ENCODE peak calls at places on chromosomes 2 and 18, in five cellular contexts. B is ovary, L is transverse colon, K is esophagus squamous epithelium, W is adrenal gland. H is an unnamed sample.

GRCh38 chr18:58996131-58996632 is 131.5 kb downstream of the ZNF532 start:
- DNase-seq in B (no peak), L (no peak), K (no peak), W (no peak), H (no peak)

GRCh38 chr2:171436307-171436706 is 2.3 kb downstream of the DCAF17 start:
- DNase-seq in B (no peak), L (no peak), K (no peak), W (no peak), H (no peak)

GRCh38 chr2:18378020-18378653 is 182.3 kb downstream of the RDH14 start:
- DNase-seq in B (no peak), L (no peak), K (no peak), W (peak; percentile 20), H (no peak)

GRCh38 chr2:64090264-64090663 is 54.0 kb downstream of the PELI1 start:
- DNase-seq in B (no peak), L (no peak), K (no peak), W (no peak), H (no peak)

GRCh38 chr2:150486539-150487484 is 655 bp downstream of the RND3 start:
- DNase-seq in B (peak; percentile 17), L (peak; percentile 54), K (no peak), W (peak; percentile 52), H (no peak)

GRCh38 chr2:3535794-3536681 is 16.7 kb upstream of the ADI1 start:
- DNase-seq in B (peak; percentile 76), L (peak; percentile 33), K (peak; percentile 15), W (peak; percentile 88), H (no peak)

GRCh38 chr2:20516646-20517341 is 69.9 kb downstream of the RHOB start:
- DNase-seq in B (peak; percentile 43), L (no peak), K (no peak), W (no peak), H (no peak)

GRCh38 chr2:207160115-207160514 is 5.6 kb downstream of the KLF7 start:
- DNase-seq in B (no peak), L (no peak), K (no peak), W (no peak), H (no peak)

GRCh38 chr18:23824235-23824634 is 135.0 kb downstream of the LAMA3 start:
- DNase-seq in B (no peak), L (no peak), K (no peak), W (no peak), H (no peak)

GRCh38 chr2:8685697-8686358 is 4.0 kb downstream of the ID2 start:
- DNase-seq in B (peak; percentile 64), L (peak; percentile 81), K (no peak), W (peak; percentile 63), H (peak; percentile 74)

GRCh38 chr18:37499008-37499407 is 66.6 kb downstream of the CELF4 start:
- DNase-seq in B (no peak), L (no peak), K (no peak), W (no peak), H (no peak)

GRCh38 chr2:309148-309969 is 21.5 kb upstream of the ALKAL2 start:
- DNase-seq in B (no peak), L (no peak), K (no peak), W (no peak), H (no peak)

GRCh38 chr18:56576826-56577573 is 61.4 kb downstream of the TXNL1 start:
- DNase-seq in B (no peak), L (no peak), K (no peak), W (no peak), H (no peak)

GRCh38 chr2:37645363-37645762 is 26.1 kb downstream of the CDC42EP3 start:
- DNase-seq in B (no peak), L (no peak), K (no peak), W (no peak), H (no peak)

GRCh38 chr2:211724933-211725332 is 813.7 kb downstream of the ERBB4 start:
- DNase-seq in B (no peak), L (no peak), K (no peak), W (no peak), H (no peak)

GRCh38 chr2:5981241-5982055 is 289.3 kb downstream of the SOX11 start:
- DNase-seq in B (no peak), L (no peak), K (no peak), W (no peak), H (no peak)

GRCh38 chr2:19881221-19881620 is 20.6 kb downstream of the TTC32 start:
- DNase-seq in B (no peak), L (no peak), K (no peak), W (no peak), H (no peak)

GRCh38 chr2:38554973-38555595 is 47.6 kb downstream of the HNRNPLL start:
- DNase-seq in B (no peak), L (no peak), K (no peak), W (no peak), H (no peak)

GRCh38 chr18:22703883-22704626 is 229.1 kb upstream of the RBBP8 start:
- DNase-seq in B (no peak), L (no peak), K (no peak), W (no peak), H (no peak)

GRCh38 chr2:233084488-233084887 is 24.3 kb downstream of the INPP5D start:
- DNase-seq in B (no peak), L (peak; percentile 67), K (no peak), W (peak; percentile 51), H (peak; percentile 49)

GRCh38 chr2:211351998-211352397 is 795.6 kb downstream of the CPS1 start:
- DNase-seq in B (no peak), L (no peak), K (no peak), W (no peak), H (no peak)

GRCh38 chr2:151776367-151776766 is 42.1 kb upstream of the NEB start:
- DNase-seq in B (no peak), L (no peak), K (no peak), W (no peak), H (no peak)

GRCh38 chr2:216519154-216519762 is 20.6 kb downstream of the RPL37A start:
- DNase-seq in B (peak; percentile 69), L (peak; percentile 72), K (no peak), W (peak; percentile 77), H (peak; percentile 70)

GRCh38 chr2:127086800-127087737 is 19.9 kb downstream of the BIN1 start:
- DNase-seq in B (peak; percentile 95), L (peak; percentile 75), K (no peak), W (peak; percentile 61), H (peak; percentile 35)

GRCh38 chr2:205370726-205371125 is 311.6 kb upstream of the NRP2 start:
- DNase-seq in B (no peak), L (no peak), K (no peak), W (no peak), H (no peak)

GRCh38 chr2:172765664-172766063 is 30.0 kb downstream of the RAPGEF4 start:
- DNase-seq in B (no peak), L (no peak), K (no peak), W (no peak), H (no peak)

GRCh38 chr18:35605686-35606417 is 24.3 kb downstream of the GALNT1 start:
- DNase-seq in B (no peak), L (no peak), K (no peak), W (no peak), H (no peak)
- TF ChIP-seq POLR2A in B (no peak), L (no peak), K (no peak), W (no peak), H (no peak)

GRCh38 chr2:69911985-69912563 is 2.8 kb upstream of the MXD1 start:
- DNase-seq in B (no peak), L (no peak), K (no peak), W (no peak), H (no peak)

GRCh38 chr2:69915050-69915945 is at the start of gene MXD1:
- DNase-seq in B (peak; percentile 15), L (peak; percentile 35), K (no peak), W (peak; percentile 36), H (peak; percentile 34)

GRCh38 chr2:69916151-69916550 is 1.2 kb downstream of the MXD1 start:
- DNase-seq in B (no peak), L (no peak), K (no peak), W (no peak), H (no peak)

GRCh38 chr2:69917854-69918253 is 2.9 kb downstream of the MXD1 start:
- DNase-seq in B (no peak), L (no peak), K (no peak), W (peak; percentile 46), H (no peak)

DNA sequence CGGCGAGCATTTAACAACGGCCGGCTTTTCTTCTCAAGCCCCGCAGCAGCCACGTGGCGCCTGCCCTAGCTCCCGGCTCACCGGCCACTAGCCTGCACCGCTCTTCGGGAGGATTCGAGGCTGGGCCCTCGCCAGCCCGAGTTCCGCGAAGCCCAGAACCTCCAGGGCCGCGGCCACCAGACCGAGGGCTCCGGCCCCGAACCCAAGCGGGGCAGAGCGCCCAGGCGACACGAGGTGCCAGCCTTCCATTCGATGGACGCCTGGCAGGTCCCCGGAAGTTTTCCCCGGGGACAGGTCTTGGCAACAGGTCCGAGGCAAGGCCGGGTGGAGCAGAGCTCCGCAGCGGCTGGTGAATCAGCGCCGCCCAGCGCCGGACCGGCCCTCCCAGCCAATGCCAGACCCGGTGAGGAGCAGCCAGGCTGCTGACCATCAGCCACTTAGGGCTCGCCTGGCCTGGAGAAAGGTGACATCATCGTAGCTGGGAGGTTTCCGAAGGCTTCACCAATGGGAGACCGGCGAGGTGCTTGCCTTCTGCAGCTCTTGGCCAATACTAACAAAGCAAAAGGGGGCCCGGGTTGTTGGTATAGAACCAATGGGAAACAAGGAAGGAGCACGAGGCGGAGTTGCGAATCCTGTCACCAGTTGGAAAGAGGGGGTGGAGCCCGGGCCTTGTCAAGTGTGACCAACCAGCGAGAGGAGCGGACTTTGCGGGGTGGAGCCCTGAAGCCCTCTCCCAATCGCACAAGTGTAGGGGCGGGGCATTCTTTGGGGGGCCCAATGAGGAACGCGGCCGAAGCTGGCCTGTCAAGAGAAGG is 467 bp upstream of the MXD1 start:
- DNase-seq in B (peak; percentile 100), L (peak; percentile 100), K (peak; percentile 100), W (peak; percentile 100), H (peak; percentile 100)
- TF ChIP-seq CTCF in B (peak; percentile 12), L (no peak), K (no peak), W (no peak), H (peak; percentile 16)

DNA sequence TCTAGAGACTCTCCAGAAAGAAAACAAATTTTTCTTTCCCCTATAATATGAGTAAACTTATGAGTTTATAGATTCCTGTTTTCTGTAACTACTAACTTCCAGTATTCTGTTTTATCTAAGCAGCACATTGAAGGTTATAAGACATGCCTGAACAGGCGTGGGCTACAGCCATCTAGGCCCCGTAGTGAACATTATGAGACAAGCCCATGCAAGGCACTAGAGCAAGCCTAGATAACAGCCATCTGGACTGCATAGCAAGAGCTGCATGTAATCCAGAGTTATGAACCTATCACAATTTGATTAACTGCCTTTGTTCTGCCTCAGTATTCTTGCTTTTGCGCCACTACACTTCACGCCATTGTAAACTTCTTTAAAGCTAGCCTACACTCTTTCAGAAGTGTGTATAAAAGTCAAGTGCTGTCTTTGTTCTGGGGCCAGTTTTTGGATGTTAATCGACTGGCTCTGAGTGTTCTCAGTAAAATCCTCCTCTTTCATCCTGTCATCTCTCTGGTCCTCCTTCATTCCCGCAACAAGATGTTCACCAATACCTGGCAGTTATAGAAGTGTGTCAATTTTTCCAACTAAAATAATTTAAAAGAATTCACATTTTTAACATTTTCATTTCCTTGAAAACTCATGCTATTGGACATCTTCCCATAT is 3.0 kb upstream of the SULT1C3 start:
- DNase-seq in B (no peak), L (no peak), K (no peak), W (no peak), H (no peak)
- H3K27me3 ChIP-seq in B (no peaks in the 10 kb centered on the region), L (no peaks in the 10 kb centered on the region), K (no peaks in the 10 kb centered on the region), W (no peaks in the 10 kb centered on the region), H (no peaks in the 10 kb centered on the region)

DNA sequence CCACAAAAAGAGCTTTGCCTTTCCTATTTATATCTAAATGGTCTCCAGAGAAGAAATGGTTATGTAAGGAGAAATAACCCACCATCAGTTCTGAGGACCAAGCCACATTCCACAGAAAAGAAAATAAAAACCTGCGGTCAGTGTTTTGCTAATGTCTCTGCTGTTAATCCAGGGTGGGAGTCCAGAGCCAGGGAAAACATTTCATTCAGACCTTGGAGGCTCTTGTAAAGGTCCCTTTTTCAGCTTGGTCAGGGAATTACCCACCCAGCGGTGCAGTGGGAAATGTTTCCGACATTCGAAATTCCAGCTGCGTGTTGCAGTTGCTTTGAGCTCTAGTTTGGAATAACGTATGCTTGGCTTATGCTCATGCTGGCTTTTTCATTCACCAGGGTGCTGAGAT is 219.0 kb downstream of the TRIB2 start:
- DNase-seq in B (no peak), L (no peak), K (no peak), W (no peak), H (no peak)
- TF ChIP-seq POLR2A in B (no peak), L (no peak), K (no peak), W (no peak), H (no peak)

H was measured in breast epithelium.